ENCODE peak calls at places on chromosomes 12 and 14, in nine cellular contexts. A is IMR-90, J is HCT116, Y is heart left ventricle, S is endothelial cell of umbilical vein, Z is uterus, W is tibial nerve, P is ovary, L is spleen. V is an unnamed sample. For H3K36me3, the result is how much of the 10 kb centered on the place peaks cover.

GRCh38 chr14:100709252-100709955 is 17.3 kb upstream of the DLK1 start:
- DNase-seq in L (no peak), Z (peak), J (no peak), A (peak), Y (no peak), P (peak), S (peak), W (no peak), V (no peak)

GRCh38 chr12:132839558-132840235 is 11.0 kb upstream of the GOLGA3 start:
- DNase-seq in J (no peak), Z (no peak), L (no peak), A (no peak), W (no peak), Y (no peak), S (no peak), P (no peak), V (no peak)

GRCh38 chr14:106129274-106129673 is 602.9 kb downstream of the TMEM121 start:
- DNase-seq in L (no peak), A (no peak), J (no peak), W (no peak), Z (no peak), S (no peak), P (no peak), Y (no peak), V (no peak)

GRCh38 chr12:101777978-101778377 is 38.7 kb upstream of the SYCP3 start:
- DNase-seq in P (no peak), L (no peak), A (no peak), S (no peak), Y (peak), W (no peak), Z (no peak), J (no peak), V (no peak)

GRCh38 chr12:117155278-117156060 is 34.8 kb downstream of the FBXO21 start:
- DNase-seq in P (peak), J (peak), S (peak), W (no peak), L (peak), A (peak), Y (peak), Z (peak), V (no peak)

GRCh38 chr12:27284751-27285150 is 40.7 kb downstream of the STK38L start:
- DNase-seq in P (no peak), Y (no peak), S (peak), J (no peak), A (peak), Z (no peak), W (no peak), L (no peak), V (no peak)

GRCh38 chr12:71755146-71755892 is 656 bp downstream of the RAB21 start:
- DNase-seq in W (no peak), L (no peak), Z (peak), P (peak), Y (peak), A (peak), S (peak), J (no peak), V (no peak)

GRCh38 chr12:106766393-106766826 is 8.1 kb upstream of the RIC8B start:
- DNase-seq in L (no peak), Z (peak), P (peak), S (peak), W (peak), J (no peak), A (no peak), Y (peak), V (no peak)

GRCh38 chr12:6662602-6662905 is 365 bp downstream of the ING4 start:
- DNase-seq in W (no peak), J (no peak), P (no peak), Z (no peak), S (no peak), Y (no peak), L (no peak), A (no peak), V (no peak)

GRCh38 chr14:67491741-67492504 is 3.4 kb upstream of the TMEM229B start:
- DNase-seq in W (no peak), L (no peak), S (no peak), A (no peak), P (no peak), Z (no peak), Y (peak), J (no peak), V (no peak)

GRCh38 chr14:67524152-67524963 is 8.7 kb upstream of the PLEKHH1 start:
- DNase-seq in L (no peak), W (no peak), A (no peak), Y (no peak), P (no peak), S (no peak), J (no peak), Z (no peak), V (no peak)

GRCh38 chr14:20681348-20682126 is 2.8 kb upstream of the RNASE4 start:
- DNase-seq in L (peak), A (peak), J (peak), Y (peak), S (peak), W (peak), P (peak), Z (peak), V (peak)

GRCh38 chr12:127280393-127281275 is 986.3 kb upstream of the TMEM132C start:
- DNase-seq in W (no peak), L (peak), S (no peak), P (peak), J (peak), Y (peak), A (no peak), Z (peak), V (no peak)

GRCh38 chr14:54773171-54774006 is 129.2 kb downstream of the GCH1 start:
- DNase-seq in Y (peak), L (peak), A (peak), S (peak), W (peak), P (peak), J (peak), Z (peak), V (peak)

GRCh38 chr12:45543887-45544286 is 185.6 kb upstream of the ARID2 start:
- DNase-seq in S (peak), P (no peak), J (peak), W (no peak), L (no peak), A (peak), Z (no peak), Y (no peak), V (no peak)

GRCh38 chr12:28883406-28883997 is 265.6 kb upstream of the FAR2 start:
- DNase-seq in W (no peak), L (no peak), Z (no peak), S (no peak), Y (no peak), P (no peak), J (no peak), A (peak), V (no peak)

GRCh38 chr12:32273712-32274111 is 125.6 kb upstream of the FGD4 start:
- DNase-seq in S (no peak), P (no peak), Z (no peak), Y (no peak), W (no peak), J (no peak), A (no peak), L (peak), V (no peak)

GRCh38 chr14:51225751-51226150 is 14.3 kb upstream of the TMX1 start:
- DNase-seq in L (no peak), S (no peak), P (no peak), Y (no peak), W (no peak), A (peak), Z (no peak), J (no peak), V (no peak)

GRCh38 chr12:103727638-103728037 is 113.4 kb downstream of the NT5DC3 start:
- DNase-seq in P (no peak), W (no peak), S (no peak), Y (no peak), J (no peak), A (no peak), Z (no peak), L (no peak), V (no peak)

GRCh38 chr12:16119618-16120017 is 157.9 kb downstream of the SLC15A5 start:
- DNase-seq in S (no peak), Z (no peak), L (no peak), W (no peak), J (no peak), P (no peak), A (no peak), Y (no peak), V (no peak)

GRCh38 chr12:57730336-57731067 is 8.0 kb downstream of the AGAP2 start:
- DNase-seq in L (no peak), J (no peak), Y (no peak), A (no peak), P (peak), S (no peak), Z (no peak), W (no peak), V (no peak)

GRCh38 chr12:98594050-98594853 is 766 bp downstream of the SLC25A3 start:
- DNase-seq in J (no peak), A (no peak), P (no peak), Z (no peak), S (peak), Y (peak), L (peak), W (no peak), V (no peak)

GRCh38 chr14:68191567-68192321 is 372.2 kb downstream of the RAD51B start:
- DNase-seq in A (peak), L (no peak), P (no peak), Y (no peak), J (peak), W (no peak), Z (no peak), S (no peak), V (no peak)

GRCh38 chr14:103949386-103949785 is 7.1 kb upstream of the RD3L start:
- DNase-seq in Y (no peak), Z (no peak), A (no peak), S (no peak), J (no peak), L (no peak), W (no peak), P (no peak), V (no peak)

GRCh38 chr12:95215925-95216324 is 1.3 kb downstream of the FGD6 start:
- DNase-seq in Z (no peak), J (no peak), W (no peak), P (no peak), Y (no peak), L (no peak), S (peak), A (peak), V (no peak)

GRCh38 chr12:23949212-23950010 is at the start of gene SOX5:
- DNase-seq in J (no peak), P (peak), Y (peak), S (peak), Z (no peak), W (peak), L (no peak), A (peak), V (no peak)

GRCh38 chr12:81779216-81779615 is 20.1 kb upstream of the PPFIA2 start:
- DNase-seq in L (no peak), S (no peak), Y (no peak), J (no peak), Z (no peak), A (no peak), W (no peak), P (no peak), V (no peak)

GRCh38 chr14:92832137-92832700 is 38.1 kb downstream of the GOLGA5 start:
- DNase-seq in Y (no peak), W (no peak), P (no peak), L (no peak), J (no peak), Z (no peak), A (no peak), S (no peak), V (no peak)

GRCh38 chr14:105065280-105066228 is at the start of gene GPR132:
- DNase-seq in W (no peak), A (no peak), S (no peak), Y (no peak), P (no peak), L (peak), J (no peak), Z (no peak), V (peak)

GRCh38 chr12:58850826-58851225 is 69.5 kb downstream of the LRIG3 start:
- DNase-seq in L (no peak), P (no peak), A (no peak), Z (no peak), J (no peak), Y (no peak), S (no peak), W (no peak), V (no peak)

GRCh38 chr14:79051711-79052094 is 881.5 kb downstream of the NRXN3 start:
- DNase-seq in Y (no peak), L (no peak), P (no peak), J (no peak), W (no peak), S (no peak), Z (no peak), A (no peak), V (no peak)

GRCh38 chr14:100849432-100849831 is 23.5 kb downstream of the MEG3 start:
- DNase-seq in W (no peak), P (no peak), A (peak), Y (no peak), J (no peak), Z (no peak), L (no peak), S (no peak), V (no peak)

GRCh38 chr14:34460841-34461240 is 1.2 kb downstream of the SPTSSA start:
- DNase-seq in A (peak), W (no peak), Y (no peak), L (no peak), Z (no peak), P (no peak), J (no peak), S (peak), V (no peak)

GRCh38 chr12:39777465-39777864 is 157.9 kb upstream of the ABCD2 start:
- DNase-seq in Z (no peak), Y (no peak), A (no peak), L (peak), W (no peak), J (no peak), P (no peak), S (no peak), V (no peak)

GRCh38 chr12:68012712-68013111 is 23.5 kb downstream of the IFNG-AS1 start:
- DNase-seq in L (no peak), P (no peak), S (no peak), Z (no peak), W (no peak), Y (no peak), A (no peak), J (no peak), V (no peak)

DNA sequence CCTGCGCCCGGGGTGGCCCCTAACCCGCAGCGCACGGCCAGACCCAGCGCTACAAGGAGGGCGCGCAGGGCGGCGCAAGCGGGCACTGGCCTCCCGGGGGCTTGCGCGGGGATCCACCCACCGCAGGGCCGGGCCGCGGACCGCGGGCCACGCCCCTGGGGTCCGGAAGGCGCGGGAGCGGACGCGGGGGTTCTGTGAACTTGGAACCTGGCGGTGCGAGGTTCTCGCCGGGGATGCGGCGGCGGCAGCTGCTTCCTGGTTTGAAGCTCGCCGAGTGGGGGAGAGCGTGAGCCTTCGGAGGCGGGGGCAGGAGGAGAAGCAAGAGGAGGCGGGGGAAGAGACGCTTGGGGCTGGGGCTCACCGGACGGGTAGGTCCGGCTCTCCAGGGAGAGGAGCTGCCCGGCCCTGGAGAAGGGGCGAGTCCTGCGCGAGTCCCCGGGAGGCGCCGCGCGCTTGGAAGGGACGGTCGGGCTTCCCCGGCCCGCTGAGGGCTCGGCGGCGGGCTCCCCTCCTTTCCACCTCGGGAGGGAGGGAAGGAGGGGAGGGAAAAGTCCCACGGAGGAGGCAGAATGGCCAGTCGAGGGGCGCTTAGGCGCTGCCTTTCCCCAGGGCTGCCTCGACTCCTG is at the start of gene PRKCH:
- DNase-seq in Z (peak), Y (peak), A (peak), P (peak), S (peak), L (peak), J (peak), W (no peak), V (peak)
- TF ChIP-seq POLR2A in Z (no peak), Y (no peak), A (no peak), P (no peak), S (peak), L (peak), J (peak), W (peak), V (peak)

GRCh38 chr12:123754041-123754757 is 7.9 kb upstream of the DNAH10 start:
- DNase-seq in J (no peak), Y (no peak), S (no peak), L (no peak), W (no peak), P (no peak), A (no peak), Z (no peak), V (no peak)
- H3K36me3 ChIP-seq in J (under half), Y (half or more), S (under half), L (under half), W (half or more), P (under half), A (under half), Z (under half), V (under half)

GRCh38 chr14:36509056-36509917 is 10.7 kb downstream of the NKX2-1 start:
- DNase-seq in S (no peak), Y (no peak), A (no peak), P (no peak), L (no peak), W (no peak), Z (no peak), J (no peak), V (no peak)

GRCh38 chr14:36511981-36512584 is 7.9 kb downstream of the NKX2-1 start:
- DNase-seq in A (no peak), S (no peak), W (no peak), L (no peak), P (no peak), Z (no peak), J (no peak), Y (no peak), V (no peak)

GRCh38 chr14:36508418-36509051 is 11.5 kb downstream of the NKX2-1 start:
- DNase-seq in A (no peak), S (no peak), L (no peak), Y (no peak), P (no peak), J (no peak), Z (no peak), W (no peak), V (no peak)

GRCh38 chr14:36510874-36511273 is 9.2 kb downstream of the NKX2-1 start:
- DNase-seq in Y (no peak), P (no peak), Z (no peak), L (no peak), W (no peak), A (no peak), J (no peak), S (no peak), V (no peak)

DNA sequence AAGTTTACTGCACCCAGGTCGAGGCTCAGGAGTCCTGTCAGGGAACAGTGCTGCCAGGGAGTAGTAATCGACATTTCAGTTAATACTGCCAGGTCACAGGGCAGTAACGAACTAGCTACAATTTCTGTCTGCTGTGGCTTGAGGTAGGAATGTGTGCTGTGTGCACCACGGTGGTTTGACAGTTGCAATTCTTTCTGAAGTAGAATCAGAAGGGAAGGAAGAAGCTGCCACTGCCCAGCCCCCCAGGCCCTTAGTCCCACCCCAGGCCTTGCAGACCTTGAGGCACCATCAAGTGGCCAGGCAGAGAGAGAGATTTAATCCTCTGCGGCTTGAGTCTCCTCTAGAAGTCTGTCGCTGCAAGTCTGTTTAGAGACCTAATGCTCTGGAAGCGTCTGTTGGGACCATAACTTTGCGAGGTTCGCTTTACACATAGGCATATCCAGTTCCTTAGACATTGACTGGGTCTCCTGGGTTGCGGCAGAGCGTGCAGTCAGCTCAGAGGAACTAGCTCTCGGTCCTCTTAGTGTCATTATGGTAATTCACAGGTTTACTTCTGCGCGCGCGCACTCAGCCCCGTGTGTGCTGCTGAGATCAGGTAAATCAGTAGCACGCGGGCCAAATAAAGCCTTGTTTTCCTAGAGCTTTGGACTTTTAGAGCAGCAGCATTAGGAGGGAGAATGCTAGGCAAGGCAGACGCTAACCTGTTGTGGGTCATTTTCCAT is 9.8 kb downstream of the NKX2-1 start:
- DNase-seq in J (no peak), W (no peak), L (no peak), Y (no peak), P (no peak), A (no peak), S (no peak), Z (no peak), V (no peak)
- TF ChIP-seq POLR2A in J (no peak), W (no peak), L (no peak), Y (no peak), P (no peak), A (no peak), S (no peak), Z (no peak), V (no peak)

GRCh38 chr12:21655594-21655993 is 2.0 kb downstream of the LDHB start:
- DNase-seq in P (no peak), S (no peak), Z (no peak), W (no peak), L (no peak), A (no peak), J (no peak), Y (no peak), V (no peak)

GRCh38 chr12:21662122-21662792 is 4.6 kb upstream of the LDHB start:
- DNase-seq in W (no peak), J (no peak), S (no peak), L (no peak), A (no peak), Z (no peak), Y (no peak), P (no peak), V (no peak)

GRCh38 chr12:21656931-21657335 is 709 bp downstream of the LDHB start:
- DNase-seq in Z (peak), J (peak), W (no peak), S (peak), Y (peak), A (peak), P (peak), L (peak), V (no peak)

GRCh38 chr12:21659383-21659782 is 1.7 kb upstream of the LDHB start:
- DNase-seq in W (no peak), L (no peak), J (peak), Z (no peak), A (no peak), S (no peak), P (no peak), Y (no peak), V (no peak)

GRCh38 chr12:21657336-21658077 is at the start of gene LDHB:
- DNase-seq in A (peak), P (peak), L (peak), S (peak), Y (peak), J (peak), Z (peak), W (peak), V (peak)
- H3K36me3 ChIP-seq in A (under half), P (under half), L (under half), S (under half), Y (under half), J (under half), Z (under half), W (under half), V (under half)

DNA sequence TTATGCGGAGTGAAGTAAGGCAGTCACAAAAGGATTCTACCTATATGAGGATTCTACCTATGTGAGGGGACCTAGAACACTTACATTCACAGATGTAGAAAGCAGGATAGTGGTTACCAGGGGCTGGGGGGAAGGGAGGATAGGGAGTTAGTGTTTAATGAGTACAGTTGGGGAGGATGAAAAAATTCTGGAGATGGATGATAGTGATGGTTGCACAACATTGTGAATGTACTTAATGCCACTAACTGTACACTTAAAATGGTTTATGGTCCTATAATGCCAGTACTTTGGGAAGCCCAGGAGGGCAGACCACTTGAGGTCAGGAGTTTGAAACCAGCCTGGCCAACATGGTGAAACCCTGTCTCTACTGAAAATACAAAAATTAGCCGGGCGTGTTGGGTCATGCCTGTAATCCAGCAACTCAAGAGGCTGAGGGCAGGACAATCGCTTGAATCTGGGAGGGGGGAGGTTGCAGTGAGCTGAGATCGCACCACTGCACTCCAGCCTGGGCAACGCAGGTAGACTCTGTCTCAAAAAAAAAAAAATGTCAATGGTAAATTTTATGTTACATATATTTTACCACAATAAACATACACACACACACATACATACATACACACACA is 25.4 kb downstream of the SVOP start:
- DNase-seq in L (no peak), S (no peak), J (no peak), W (no peak), P (no peak), Z (no peak), Y (no peak), A (no peak), V (no peak)
- TF ChIP-seq POLR2A in L (no peak), S (no peak), J (no peak), W (no peak), P (no peak), Z (no peak), Y (no peak), A (no peak), V (no peak)

V was measured in esophagus squamous epithelium.